ENCODE peak calls at places on chromosomes 3 and 15, in five cellular contexts. One of them, this sample, is unnamed.

GRCh38 chr3:99741588-99741987 is 76.1 kb upstream of the CMSS1 start:
- DNase-seq in NCI-H460: no peak
- DNase-seq in RKO: no peak
- DNase-seq in psoas muscle: no peak
- DNase-seq in right lobe of liver: no peak
- DNase-seq in this sample: no peak

GRCh38 chr3:128218476-128218829 is 65.2 kb downstream of the EEFSEC start:
- DNase-seq in NCI-H460: no peak
- DNase-seq in RKO: no peak
- DNase-seq in psoas muscle: no peak
- DNase-seq in right lobe of liver: no peak
- DNase-seq in this sample: no peak

GRCh38 chr15:68418611-68419161 is 13.3 kb downstream of the ITGA11 start:
- DNase-seq in NCI-H460: no peak
- DNase-seq in RKO: no peak
- DNase-seq in psoas muscle: no peak
- DNase-seq in right lobe of liver: peak; percentile 39
- DNase-seq in this sample: no peak

GRCh38 chr3:49930922-49931321 is 1.3 kb upstream of the MON1A start:
- DNase-seq in NCI-H460: peak; percentile 19
- DNase-seq in RKO: no peak
- DNase-seq in psoas muscle: no peak
- DNase-seq in right lobe of liver: no peak
- DNase-seq in this sample: no peak

GRCh38 chr3:111534701-111535100 is 7.3 kb upstream of the CD96 start:
- DNase-seq in NCI-H460: no peak
- DNase-seq in RKO: no peak
- DNase-seq in psoas muscle: no peak
- DNase-seq in right lobe of liver: no peak
- DNase-seq in this sample: no peak

GRCh38 chr3:67863869-67864268 is 209.5 kb upstream of the SUCLG2 start:
- DNase-seq in NCI-H460: no peak
- DNase-seq in RKO: peak; percentile 12
- DNase-seq in psoas muscle: no peak
- DNase-seq in right lobe of liver: no peak
- DNase-seq in this sample: no peak

GRCh38 chr3:11128682-11129632 is 25.3 kb upstream of the HRH1 start:
- DNase-seq in NCI-H460: no peak
- DNase-seq in RKO: no peak
- DNase-seq in psoas muscle: no peak
- DNase-seq in right lobe of liver: no peak
- DNase-seq in this sample: no peak

GRCh38 chr3:141065258-141065657 is 14.1 kb downstream of the SPSB4 start:
- DNase-seq in NCI-H460: no peak
- DNase-seq in RKO: no peak
- DNase-seq in psoas muscle: no peak
- DNase-seq in right lobe of liver: peak; percentile 10
- DNase-seq in this sample: no peak

GRCh38 chr3:104628185-104628789 is 738.4 kb upstream of the ALCAM start:
- DNase-seq in NCI-H460: peak; percentile 21
- DNase-seq in RKO: peak; percentile 54
- DNase-seq in psoas muscle: no peak
- DNase-seq in right lobe of liver: no peak
- DNase-seq in this sample: no peak

GRCh38 chr3:132317229-132317948 is at the start of gene ACP3:
- DNase-seq in NCI-H460: no peak
- DNase-seq in RKO: no peak
- DNase-seq in psoas muscle: no peak
- DNase-seq in right lobe of liver: no peak
- DNase-seq in this sample: no peak

GRCh38 chr3:126419886-126420786 is 25.4 kb downstream of the CFAP100 start:
- DNase-seq in NCI-H460: no peak
- DNase-seq in RKO: no peak
- DNase-seq in psoas muscle: no peak
- DNase-seq in right lobe of liver: no peak
- DNase-seq in this sample: no peak

GRCh38 chr15:78893538-78893937 is 20.8 kb downstream of the MORF4L1 start:
- DNase-seq in NCI-H460: no peak
- DNase-seq in RKO: no peak
- DNase-seq in psoas muscle: no peak
- DNase-seq in right lobe of liver: no peak
- DNase-seq in this sample: no peak

GRCh38 chr15:88701561-88702095 is 62.8 kb downstream of the ISG20 start:
- DNase-seq in NCI-H460: peak; percentile 11
- DNase-seq in RKO: no peak
- DNase-seq in psoas muscle: no peak
- DNase-seq in right lobe of liver: no peak
- DNase-seq in this sample: no peak

GRCh38 chr3:188727052-188727451 is 444.7 kb upstream of the TPRG1 start:
- DNase-seq in NCI-H460: no peak
- DNase-seq in RKO: no peak
- DNase-seq in psoas muscle: no peak
- DNase-seq in right lobe of liver: no peak
- DNase-seq in this sample: no peak

GRCh38 chr3:55362206-55362960 is 124.7 kb downstream of the WNT5A start:
- DNase-seq in NCI-H460: no peak
- DNase-seq in RKO: peak; percentile 0
- DNase-seq in psoas muscle: no peak
- DNase-seq in right lobe of liver: no peak
- DNase-seq in this sample: no peak

GRCh38 chr3:122299222-122299621 is 25.8 kb upstream of the CSTA start:
- DNase-seq in NCI-H460: no peak
- DNase-seq in RKO: no peak
- DNase-seq in psoas muscle: no peak
- DNase-seq in right lobe of liver: no peak
- DNase-seq in this sample: no peak

GRCh38 chr3:108486272-108486787 is 24.1 kb downstream of the MYH15 start:
- DNase-seq in NCI-H460: no peak
- DNase-seq in RKO: no peak
- DNase-seq in psoas muscle: no peak
- DNase-seq in right lobe of liver: no peak
- DNase-seq in this sample: no peak

GRCh38 chr3:181549266-181549665 is 162.5 kb upstream of the SOX2 start:
- DNase-seq in NCI-H460: no peak
- DNase-seq in RKO: no peak
- DNase-seq in psoas muscle: no peak
- DNase-seq in right lobe of liver: no peak
- DNase-seq in this sample: no peak

GRCh38 chr15:32956006-32956405 is 238.2 kb downstream of the GREM1 start:
- DNase-seq in NCI-H460: peak; percentile 36
- DNase-seq in RKO: peak; percentile 52
- DNase-seq in psoas muscle: no peak
- DNase-seq in right lobe of liver: no peak
- DNase-seq in this sample: no peak

GRCh38 chr3:64344721-64345207 is 119.5 kb upstream of the PRICKLE2 start:
- DNase-seq in NCI-H460: no peak
- DNase-seq in RKO: peak; percentile 9
- DNase-seq in psoas muscle: no peak
- DNase-seq in right lobe of liver: no peak
- DNase-seq in this sample: no peak

GRCh38 chr15:66484539-66485112 is 12.9 kb downstream of the SNAPC5 start:
- DNase-seq in NCI-H460: no peak
- DNase-seq in RKO: no peak
- DNase-seq in psoas muscle: no peak
- DNase-seq in right lobe of liver: peak; percentile 85
- DNase-seq in this sample: no peak

GRCh38 chr3:195458188-195458800 is 15.5 kb upstream of the ACAP2 start:
- DNase-seq in NCI-H460: no peak
- DNase-seq in RKO: no peak
- DNase-seq in psoas muscle: no peak
- DNase-seq in right lobe of liver: no peak
- DNase-seq in this sample: no peak

GRCh38 chr15:90869601-90870353 is 1.4 kb downstream of the FURIN start:
- DNase-seq in NCI-H460: peak; percentile 89
- DNase-seq in RKO: peak; percentile 94
- DNase-seq in psoas muscle: peak; percentile 84
- DNase-seq in right lobe of liver: peak; percentile 71
- DNase-seq in this sample: peak; percentile 90

GRCh38 chr3:69411331-69411730 is 25.4 kb upstream of the FRMD4B start:
- DNase-seq in NCI-H460: no peak
- DNase-seq in RKO: peak; percentile 73
- DNase-seq in psoas muscle: no peak
- DNase-seq in right lobe of liver: no peak
- DNase-seq in this sample: no peak

GRCh38 chr3:184156522-184156955 is 1.4 kb downstream of the DVL3 start:
- DNase-seq in NCI-H460: no peak
- DNase-seq in RKO: peak; percentile 67
- DNase-seq in psoas muscle: peak; percentile 84
- DNase-seq in right lobe of liver: no peak
- DNase-seq in this sample: no peak

GRCh38 chr15:78640840-78641733 is at the start of gene CHRNB4:
- DNase-seq in NCI-H460: no peak
- DNase-seq in RKO: no peak
- DNase-seq in psoas muscle: no peak
- DNase-seq in right lobe of liver: no peak
- DNase-seq in this sample: no peak

GRCh38 chr3:160633361-160634083 is 43.4 kb upstream of the ARL14 start:
- DNase-seq in NCI-H460: no peak
- DNase-seq in RKO: no peak
- DNase-seq in psoas muscle: no peak
- DNase-seq in right lobe of liver: no peak
- DNase-seq in this sample: no peak

GRCh38 chr15:88652456-88653199 is 13.8 kb downstream of the ISG20 start:
- DNase-seq in NCI-H460: no peak
- DNase-seq in RKO: no peak
- DNase-seq in psoas muscle: no peak
- DNase-seq in right lobe of liver: peak; percentile 37
- DNase-seq in this sample: no peak

GRCh38 chr15:41256577-41257038 is 25.5 kb downstream of the CHP1 start:
- DNase-seq in NCI-H460: no peak
- DNase-seq in RKO: no peak
- DNase-seq in psoas muscle: no peak
- DNase-seq in right lobe of liver: peak; percentile 81
- DNase-seq in this sample: no peak

GRCh38 chr3:43152649-43153048 is 46.8 kb upstream of the POMGNT2 start:
- DNase-seq in NCI-H460: no peak
- DNase-seq in RKO: no peak
- DNase-seq in psoas muscle: no peak
- DNase-seq in right lobe of liver: no peak
- DNase-seq in this sample: no peak

GRCh38 chr15:65277015-65277414 is 9.7 kb downstream of the PARP16 start:
- DNase-seq in NCI-H460: no peak
- DNase-seq in RKO: no peak
- DNase-seq in psoas muscle: no peak
- DNase-seq in right lobe of liver: no peak
- DNase-seq in this sample: no peak

GRCh38 chr3:112709929-112710328 is 69.0 kb upstream of the CCDC80 start:
- DNase-seq in NCI-H460: no peak
- DNase-seq in RKO: no peak
- DNase-seq in psoas muscle: no peak
- DNase-seq in right lobe of liver: no peak
- DNase-seq in this sample: no peak

GRCh38 chr3:117016359-117016758 is 306.8 kb downstream of the TUSC7 start:
- DNase-seq in NCI-H460: no peak
- DNase-seq in RKO: no peak
- DNase-seq in psoas muscle: no peak
- DNase-seq in right lobe of liver: no peak
- DNase-seq in this sample: no peak

GRCh38 chr15:90495067-90495466 is 34.7 kb upstream of the CRTC3 start:
- DNase-seq in NCI-H460: no peak
- DNase-seq in RKO: no peak
- DNase-seq in psoas muscle: no peak
- DNase-seq in right lobe of liver: no peak
- DNase-seq in this sample: no peak